ENCODE peak calls at places on chromosomes 1 and 21, in six cellular contexts. E is fibroblast of lung, V is neural progenitor cell, H is astrocyte, I is MM.1S, A is GM23248. K is an unnamed sample.

GRCh38 chr1:65525297-65526048 is 105.0 kb downstream of the LEPR start:
- DNase-seq in E (no peak), V (peak; percentile 61), H (no peak), I (no peak), A (peak; percentile 40), K (peak; percentile 20)

GRCh38 chr1:152752225-152752624 is 5.6 kb upstream of the KPRP start:
- DNase-seq in E (peak; percentile 68), V (no peak), H (peak; percentile 39), I (no peak), A (peak; percentile 96), K (no peak)

GRCh38 chr1:27363766-27364695 is 2.7 kb downstream of the MAP3K6 start:
- DNase-seq in E (no peak), V (peak; percentile 85), H (no peak), I (no peak), A (no peak), K (no peak)

GRCh38 chr1:181208967-181209366 is 120.5 kb downstream of the IER5 start:
- DNase-seq in E (no peak), V (no peak), H (no peak), I (no peak), A (no peak), K (no peak)

GRCh38 chr21:31503467-31503866 is 156.0 kb upstream of the SOD1 start:
- DNase-seq in E (no peak), V (no peak), H (no peak), I (no peak), A (no peak), K (no peak)

GRCh38 chr1:185960377-185961151 is 226.4 kb downstream of the HMCN1 start:
- DNase-seq in E (peak; percentile 35), V (peak; percentile 7), H (peak; percentile 87), I (no peak), A (peak; percentile 30), K (no peak)

GRCh38 chr1:177228721-177229088 is 57.9 kb downstream of the BRINP2 start:
- DNase-seq in E (peak; percentile 16), V (no peak), H (peak; percentile 30), I (no peak), A (peak; percentile 86), K (no peak)

GRCh38 chr1:232765536-232765935 is 39.7 kb upstream of the MAP10 start:
- DNase-seq in E (no peak), V (no peak), H (no peak), I (no peak), A (no peak), K (no peak)

GRCh38 chr1:200778766-200779165 is 40.1 kb downstream of the CAMSAP2 start:
- DNase-seq in E (no peak), V (peak; percentile 16), H (no peak), I (no peak), A (no peak), K (no peak)

GRCh38 chr1:26858891-26859630 is 3.9 kb upstream of the SFN start:
- DNase-seq in E (no peak), V (no peak), H (no peak), I (no peak), A (peak; percentile 9), K (no peak)

GRCh38 chr1:229070168-229070567 is 200.7 kb upstream of the RAB4A start:
- DNase-seq in E (peak; percentile 76), V (no peak), H (peak; percentile 22), I (no peak), A (peak; percentile 87), K (peak; percentile 82)

GRCh38 chr21:32248616-32249550 is 30.0 kb downstream of the MIS18A start:
- DNase-seq in E (no peak), V (peak; percentile 62), H (no peak), I (no peak), A (no peak), K (no peak)

GRCh38 chr21:16605588-16605987 is 875.8 kb downstream of the USP25 start:
- DNase-seq in E (peak; percentile 41), V (no peak), H (peak; percentile 36), I (no peak), A (no peak), K (no peak)

GRCh38 chr1:37983546-37983945 is 6.3 kb downstream of the SF3A3 start:
- DNase-seq in E (no peak), V (no peak), H (no peak), I (no peak), A (no peak), K (no peak)

GRCh38 chr1:183896466-183897026 is 91.6 kb downstream of the RGL1 start:
- DNase-seq in E (peak; percentile 91), V (no peak), H (peak; percentile 73), I (peak; percentile 39), A (no peak), K (no peak)

GRCh38 chr1:6911974-6912373 is 126.7 kb downstream of the CAMTA1 start:
- DNase-seq in E (peak; percentile 30), V (no peak), H (no peak), I (no peak), A (no peak), K (no peak)

GRCh38 chr1:163442940-163443339 is 121.2 kb downstream of the NUF2 start:
- DNase-seq in E (no peak), V (no peak), H (no peak), I (no peak), A (no peak), K (no peak)

DNA sequence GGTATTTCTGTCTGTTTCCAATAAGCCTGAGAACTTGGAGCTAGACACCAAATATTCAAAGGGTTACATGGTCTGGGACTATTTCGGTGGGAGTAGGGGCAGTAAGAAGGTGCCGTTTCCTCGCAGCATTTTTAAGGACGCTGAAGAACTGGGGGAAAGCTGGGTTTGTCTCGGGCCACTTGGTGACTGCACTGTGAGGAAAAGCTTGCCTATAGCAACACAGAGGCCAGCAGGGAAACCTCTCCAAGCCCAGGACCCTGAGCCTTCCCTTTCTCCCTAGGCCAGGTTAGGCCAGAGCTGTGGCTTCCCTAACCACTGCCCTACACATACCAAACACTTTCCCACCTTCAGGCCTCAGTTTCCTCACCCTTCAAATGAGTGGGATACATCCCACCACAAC is 3.3 kb downstream of the GLIS1 start:
- DNase-seq in E (no peak), V (no peak), H (no peak), I (peak; percentile 7), A (no peak), K (no peak)
- TF ChIP-seq EZH2 in E (no peak), V (no peak), H (no peak), I (no peak), A (no peak), K (no peak)

GRCh38 chr1:245401881-245402598 is 247.3 kb downstream of the KIF26B start:
- DNase-seq in E (no peak), V (no peak), H (no peak), I (no peak), A (no peak), K (no peak)

GRCh38 chr1:245406426-245406825 is 251.6 kb downstream of the KIF26B start:
- DNase-seq in E (no peak), V (no peak), H (no peak), I (no peak), A (no peak), K (no peak)

GRCh38 chr1:245404527-245404926 is 249.7 kb downstream of the KIF26B start:
- DNase-seq in E (no peak), V (no peak), H (no peak), I (no peak), A (no peak), K (no peak)

GRCh38 chr1:245407983-245408382 is 253.2 kb downstream of the KIF26B start:
- DNase-seq in E (no peak), V (no peak), H (no peak), I (no peak), A (no peak), K (no peak)

DNA sequence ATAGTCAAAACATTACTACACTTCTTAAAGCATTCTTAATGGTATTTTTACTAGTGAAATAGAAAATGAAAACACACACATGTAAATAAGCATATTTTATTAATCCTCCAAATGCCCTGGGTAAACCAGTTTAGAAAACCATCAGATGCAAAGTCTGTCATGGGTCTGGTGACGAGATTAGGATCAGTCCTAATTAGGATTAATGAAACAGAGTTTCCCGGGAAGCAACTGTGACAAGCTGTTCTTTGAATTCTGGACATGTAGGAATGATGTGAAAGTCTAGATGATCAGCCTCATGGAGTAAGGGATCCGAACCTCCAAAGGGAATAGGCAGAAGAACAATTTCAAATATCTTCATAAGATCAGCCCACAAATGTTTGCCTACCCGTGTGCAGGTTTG is 250.2 kb downstream of the KIF26B start:
- DNase-seq in E (no peak), V (no peak), H (no peak), I (no peak), A (no peak), K (no peak)
- TF ChIP-seq EZH2 in E (no peak), V (no peak), H (no peak), I (no peak), A (no peak), K (no peak)

GRCh38 chr1:102107441-102107840 is 110.7 kb upstream of the OLFM3 start:
- DNase-seq in E (no peak), V (peak; percentile 88), H (no peak), I (no peak), A (no peak), K (no peak)
- TF ChIP-seq EZH2 in E (no peak), V (no peak), H (no peak), I (no peak), A (no peak), K (no peak)

GRCh38 chr1:44406761-44407429 is 1.8 kb downstream of the RNF220 start:
- DNase-seq in E (no peak), V (peak; percentile 68), H (no peak), I (no peak), A (peak; percentile 31), K (peak; percentile 15)
- TF ChIP-seq EZH2 in E (no peak), V (peak; percentile 4), H (peak; percentile 96), I (no peak), A (no peak), K (no peak)

GRCh38 chr1:12166834-12167492 is at the start of gene TNFRSF1B:
- DNase-seq in E (no peak), V (peak; percentile 83), H (no peak), I (peak; percentile 85), A (peak; percentile 65), K (peak; percentile 75)
- TF ChIP-seq EZH2 in E (no peak), V (peak; percentile 42), H (peak; percentile 56), I (no peak), A (no peak), K (no peak)